ENCODE peak calls at places on chromosomes 3 and 15, in six cellular contexts. A is heart right ventricle, M is GM12878, Q is GM13977, K is A673, T is AG04450. N is an unnamed sample.

GRCh38 chr3:115638991-115639390 is 15.7 kb downstream of the GAP43 start:
- DNase-seq in Q (no peak), A (no peak), K (no peak), M (no peak), T (no peak), N (no peak)

GRCh38 chr15:65057549-65057940 is 10.2 kb downstream of the RASL12 start:
- DNase-seq in T (no peak), K (no peak), A (no peak), M (no peak), Q (no peak), N (no peak)

GRCh38 chr3:140093742-140094141 is 158.8 kb downstream of the CLSTN2 start:
- DNase-seq in K (peak; percentile 80), Q (no peak), A (peak; percentile 81), M (no peak), T (peak; percentile 6), N (no peak)

GRCh38 chr3:43320288-43320687 is 33.9 kb downstream of the SNRK start:
- DNase-seq in Q (no peak), T (no peak), K (no peak), A (no peak), M (no peak), N (no peak)

GRCh38 chr15:43828061-43828657 is 1.4 kb downstream of the WDR76 start:
- DNase-seq in M (no peak), T (no peak), K (peak; percentile 45), A (no peak), Q (peak; percentile 33), N (peak; percentile 40)

GRCh38 chr3:158102660-158103085 is 3.5 kb downstream of the SHOX2 start:
- DNase-seq in M (no peak), A (no peak), K (no peak), T (no peak), Q (no peak), N (no peak)

GRCh38 chr15:30999729-31000128 is 8.3 kb upstream of the MTMR10 start:
- DNase-seq in T (no peak), Q (no peak), A (no peak), M (no peak), K (no peak), N (no peak)

GRCh38 chr15:63013052-63013808 is 29.3 kb upstream of the TPM1 start:
- DNase-seq in K (peak; percentile 70), T (peak; percentile 32), Q (no peak), A (no peak), M (no peak), N (no peak)

GRCh38 chr15:80503319-80503952 is 99.3 kb downstream of the ARNT2 start:
- DNase-seq in T (no peak), Q (no peak), M (no peak), K (no peak), A (no peak), N (no peak)

GRCh38 chr3:146091397-146091796 is 69.6 kb downstream of the PLOD2 start:
- DNase-seq in M (no peak), A (no peak), Q (no peak), K (no peak), T (no peak), N (no peak)

GRCh38 chr15:63833246-63833696 is 477 bp downstream of the HERC1 start:
- DNase-seq in M (no peak), Q (peak; percentile 59), K (peak; percentile 43), A (peak; percentile 25), T (no peak), N (peak; percentile 61)

GRCh38 chr3:33331414-33331813 is 54.2 kb downstream of the FBXL2 start:
- DNase-seq in Q (no peak), T (no peak), A (no peak), M (no peak), K (no peak), N (no peak)

GRCh38 chr3:128449111-128449638 is 17.5 kb downstream of the DNAJB8 start:
- DNase-seq in Q (no peak), M (no peak), K (no peak), A (no peak), T (no peak), N (no peak)

GRCh38 chr3:122689587-122689986 is 8.9 kb downstream of the PARP14 start:
- DNase-seq in K (no peak), Q (no peak), T (no peak), M (no peak), A (no peak), N (no peak)

DNA sequence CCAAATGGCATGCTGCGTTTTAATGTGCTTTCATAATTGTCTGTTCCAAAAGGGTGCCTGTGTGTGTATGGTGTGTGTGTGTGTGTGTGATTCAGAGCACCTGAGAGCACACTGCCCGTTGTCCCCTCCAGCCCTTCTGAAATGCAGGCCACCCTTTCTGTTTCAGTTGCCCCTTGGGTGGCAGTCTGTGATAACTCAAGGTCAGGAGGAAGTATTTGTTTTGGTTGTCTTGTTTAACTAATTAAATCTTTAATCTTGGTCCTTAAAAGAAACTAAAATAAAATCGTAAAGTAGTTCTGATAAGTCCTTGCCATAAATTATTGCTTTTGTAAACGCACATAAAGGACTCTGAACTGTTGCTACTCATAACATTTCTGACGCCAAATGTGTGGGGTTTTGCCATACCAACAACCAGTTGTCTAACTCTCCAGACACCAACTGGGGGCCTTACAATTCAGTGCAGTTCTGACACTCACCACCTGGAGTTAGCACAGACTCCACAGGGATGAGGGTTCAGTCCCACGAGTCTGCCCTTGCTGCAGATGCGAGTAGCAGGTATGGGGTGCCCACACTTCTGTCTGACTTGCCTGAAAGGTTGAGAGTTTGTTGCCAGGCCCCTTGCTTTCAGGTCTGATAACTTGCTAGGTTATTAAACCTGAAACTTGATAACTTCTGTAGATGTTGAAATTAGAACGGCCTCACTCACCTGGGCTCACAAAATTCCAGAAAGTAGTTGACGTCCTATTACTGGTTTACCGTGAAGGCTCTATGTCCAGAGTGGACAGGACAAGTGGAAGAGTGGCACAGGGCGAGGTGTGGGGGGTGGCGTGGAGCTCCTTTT is 157.3 kb downstream of the IGF1R start:
- DNase-seq in T (no peak), Q (no peak), K (peak; percentile 52), M (no peak), A (no peak), N (no peak)
- TF ChIP-seq CTCF in T (peak; percentile 18), Q (no peak), K (peak; percentile 37), M (no peak), A (no peak), N (no peak)

GRCh38 chr3:37457392-37458065 is 283.1 kb upstream of the LRRFIP2 start:
- DNase-seq in T (no peak), A (no peak), K (peak; percentile 49), M (no peak), Q (no peak), N (no peak)

GRCh38 chr3:37458162-37458895 is 283.9 kb upstream of the LRRFIP2 start:
- DNase-seq in K (no peak), T (no peak), A (no peak), Q (no peak), M (no peak), N (no peak)

GRCh38 chr3:37456791-37457190 is 282.4 kb upstream of the LRRFIP2 start:
- DNase-seq in T (no peak), M (no peak), K (no peak), A (no peak), Q (no peak), N (no peak)

GRCh38 chr3:37456270-37456708 is 281.9 kb upstream of the LRRFIP2 start:
- DNase-seq in M (no peak), K (peak; percentile 92), T (no peak), A (peak; percentile 92), Q (no peak), N (no peak)

GRCh38 chr3:37453393-37454391 is 279.3 kb upstream of the LRRFIP2 start:
- DNase-seq in T (no peak), Q (no peak), A (peak; percentile 79), M (no peak), K (peak; percentile 18), N (no peak)
- TF ChIP-seq CTCF in T (no peak), Q (no peak), A (peak; percentile 64), M (no peak), K (no peak), N (no peak)

GRCh38 chr15:82832601-82833209 is 23.3 kb downstream of the WHAMM start:
- DNase-seq in Q (peak; percentile 81), T (peak; percentile 54), M (peak; percentile 53), K (peak; percentile 63), A (no peak), N (peak; percentile 78)
- TF ChIP-seq CTCF in Q (no peak), T (peak; percentile 17), M (no peak), K (no peak), A (no peak), N (no peak)

GRCh38 chr15:67259375-67259774 is 4.8 kb downstream of the IQCH start:
- DNase-seq in A (no peak), Q (no peak), T (no peak), M (no peak), K (no peak), N (no peak)
- TF ChIP-seq CTCF in A (no peak), Q (no peak), T (no peak), M (no peak), K (no peak), N (no peak)

DNA sequence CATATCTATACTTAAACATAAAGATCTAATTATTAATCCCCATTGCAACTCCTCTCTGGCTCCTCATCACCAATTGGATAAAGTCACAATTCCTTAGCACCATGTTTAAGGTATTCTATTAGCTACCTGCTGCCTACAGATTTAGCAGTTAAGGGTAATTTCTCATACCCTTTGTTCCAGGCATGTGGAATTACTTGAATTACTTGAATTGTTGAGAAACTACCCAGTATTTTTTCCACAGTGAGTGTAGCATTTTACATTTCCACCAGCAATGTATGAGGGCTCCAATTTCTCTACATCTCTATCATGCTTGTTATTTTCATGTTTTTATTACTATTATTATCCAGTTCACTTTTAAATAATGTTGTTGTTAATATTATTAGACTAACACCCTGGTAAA is 86.4 kb downstream of the P2RY1 start:
- DNase-seq in A (no peak), Q (no peak), M (no peak), K (no peak), T (no peak), N (no peak)
- TF ChIP-seq CTCF in A (no peak), Q (no peak), M (no peak), K (no peak), T (no peak), N (no peak)

GRCh38 chr3:141114179-141114745 is 63.1 kb downstream of the SPSB4 start:
- DNase-seq in K (no peak), Q (no peak), A (no peak), T (no peak), M (no peak), N (no peak)

GRCh38 chr3:141116791-141117190 is 65.6 kb downstream of the SPSB4 start:
- DNase-seq in M (no peak), A (no peak), Q (no peak), T (no peak), K (no peak), N (no peak)

GRCh38 chr3:141112686-141113255 is 61.6 kb downstream of the SPSB4 start:
- DNase-seq in Q (no peak), K (no peak), T (no peak), M (no peak), A (no peak), N (no peak)

GRCh38 chr3:141115752-141116541 is 64.8 kb downstream of the SPSB4 start:
- DNase-seq in Q (no peak), A (peak; percentile 51), K (no peak), T (no peak), M (no peak), N (no peak)

GRCh38 chr3:141114816-141115458 is 63.8 kb downstream of the SPSB4 start:
- DNase-seq in A (no peak), Q (no peak), M (no peak), T (no peak), K (no peak), N (no peak)
- TF ChIP-seq CTCF in A (peak; percentile 29), Q (no peak), M (peak; percentile 52), T (peak; percentile 30), K (peak; percentile 43), N (no peak)

GRCh38 chr3:54870423-54870822 is 57.4 kb downstream of the LRTM1 start:
- DNase-seq in K (peak; percentile 11), Q (no peak), T (peak; percentile 89), A (peak; percentile 16), M (no peak), N (no peak)
- TF ChIP-seq CTCF in K (peak; percentile 38), Q (no peak), T (peak; percentile 80), A (peak; percentile 58), M (no peak), N (no peak)

N was measured in GM13976.